ENCODE peak calls at places on chromosome 21, in eight cellular contexts. Y, H, I, R, A, J, F and Z are unnamed samples.

GRCh38 chr21:28336299-28336698 is 656.4 kb downstream of the LTN1 start:
- DNase-seq in I (no peak), Y (no peak), A (peak; percentile 88), H (peak; percentile 73), J (peak; percentile 96), R (peak; percentile 87), F (peak; percentile 76), Z (peak; percentile 57)

GRCh38 chr21:41761211-41762181 is 5.4 kb downstream of the RIPK4 start:
- DNase-seq in R (peak; percentile 35), I (no peak), H (no peak), J (no peak), A (peak; percentile 79), Y (no peak), F (peak; percentile 98), Z (no peak)

GRCh38 chr21:36707763-36708511 is 9.0 kb downstream of the SIM2 start:
- DNase-seq in J (no peak), I (no peak), Y (peak; percentile 70), R (no peak), H (no peak), A (no peak), F (no peak), Z (no peak)

GRCh38 chr21:42145569-42146250 is 73.2 kb upstream of the ABCG1 start:
- DNase-seq in R (peak; percentile 72), Y (peak; percentile 74), H (peak; percentile 29), A (peak; percentile 83), I (peak; percentile 67), J (peak; percentile 54), F (peak; percentile 77), Z (peak; percentile 14)

GRCh38 chr21:42572906-42573495 is 59.3 kb downstream of the SLC37A1 start:
- DNase-seq in J (no peak), R (no peak), A (no peak), F (no peak), H (no peak), Y (no peak), I (no peak), Z (no peak)

GRCh38 chr21:35438643-35439404 is 389.7 kb upstream of the RUNX1 start:
- DNase-seq in R (no peak), F (no peak), A (no peak), I (no peak), H (peak; percentile 30), J (peak; percentile 11), Y (no peak), Z (no peak)

GRCh38 chr21:28283652-28284490 is 708.8 kb downstream of the LTN1 start:
- DNase-seq in F (peak; percentile 34), J (peak; percentile 94), H (peak; percentile 94), I (no peak), R (peak; percentile 76), A (peak; percentile 87), Y (no peak), Z (no peak)

GRCh38 chr21:14684071-14684470 is 138.0 kb upstream of the SAMSN1 start:
- DNase-seq in R (no peak), I (no peak), J (no peak), Y (no peak), A (no peak), F (no peak), H (no peak), Z (no peak)

GRCh38 chr21:23853796-23854379 is 1753.4 kb downstream of the MRPL39 start:
- DNase-seq in A (peak; percentile 74), Y (no peak), I (no peak), J (peak; percentile 31), R (peak; percentile 1), H (peak; percentile 10), F (peak; percentile 63), Z (peak; percentile 8)

GRCh38 chr21:24045775-24046215 is 1561.5 kb downstream of the MRPL39 start:
- DNase-seq in H (peak; percentile 94), I (no peak), R (peak; percentile 0), F (peak; percentile 90), Y (peak; percentile 42), J (peak; percentile 99), A (peak; percentile 94), Z (no peak)

GRCh38 chr21:27157097-27157496 is 190.2 kb upstream of the ADAMTS5 start:
- DNase-seq in J (no peak), R (no peak), F (no peak), I (no peak), H (no peak), Y (no peak), A (no peak), Z (no peak)

GRCh38 chr21:41418956-41419680 is 6.9 kb upstream of the MX1 start:
- DNase-seq in I (no peak), H (no peak), F (no peak), A (no peak), J (no peak), Y (no peak), R (no peak), Z (no peak)

DNA sequence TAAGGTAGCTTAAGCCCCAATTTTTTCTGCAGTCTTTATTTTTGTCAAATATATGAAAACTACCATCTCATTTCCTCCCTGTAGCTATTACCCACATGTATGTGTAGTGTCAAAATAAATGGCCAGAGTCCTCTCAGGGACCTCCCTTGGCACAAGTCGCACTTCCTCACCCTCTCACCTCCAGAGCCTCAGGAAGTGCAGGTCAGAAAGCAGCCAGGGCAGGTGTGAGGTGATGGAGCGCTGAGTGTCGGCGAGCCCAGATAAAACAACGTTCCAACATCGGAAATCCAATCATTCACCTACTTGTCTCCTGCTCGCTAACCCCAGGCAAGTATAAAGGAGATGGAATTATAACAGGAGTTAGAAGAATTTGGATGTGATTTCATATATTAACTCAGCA is 76.6 kb upstream of the ERG start:
- DNase-seq in R (no peak), I (no peak), H (no peak), Y (no peak), J (no peak), A (no peak), F (no peak), Z (no peak)
- H3K9ac ChIP-seq in R (no peak overlapping the region), I (no peak overlapping the region), H (no peak overlapping the region), Y (no peak overlapping the region), J (no peak overlapping the region), A (no peak overlapping the region), F (no peak overlapping the region), Z (no peak overlapping the region)

DNA sequence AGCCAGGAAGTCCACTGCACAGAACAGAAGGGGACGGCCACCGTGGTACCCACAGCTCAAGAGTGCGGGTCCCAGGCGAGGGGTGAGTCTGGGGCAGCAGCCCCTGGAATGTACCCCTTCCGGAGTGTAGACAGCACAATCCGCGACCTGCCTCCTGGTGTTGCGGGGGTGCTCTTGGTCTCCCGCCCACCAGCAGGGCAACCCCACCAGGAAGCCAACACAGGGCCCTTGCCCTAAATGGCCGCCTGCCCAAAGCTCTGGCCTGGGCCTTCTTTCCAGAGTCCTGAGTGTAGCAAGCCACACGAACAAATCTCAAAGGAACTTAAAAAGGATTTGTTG is 1.1 kb upstream of the SLC19A1 start:
- DNase-seq in A (no peak), R (no peak), Y (no peak), H (no peak), F (no peak), I (peak; percentile 29), J (no peak), Z (no peak)
- H3K9ac ChIP-seq in A (peak overlapping the region; percentile 66), R (no peak overlapping the region), Y (no peak overlapping the region), H (no peak overlapping the region), F (no peak overlapping the region), I (no peak overlapping the region), J (no peak overlapping the region), Z (no peak overlapping the region)

GRCh38 chr21:43596616-43597015 is 62.7 kb downstream of the HSF2BP start:
- DNase-seq in Y (no peak), J (no peak), H (no peak), R (no peak), I (no peak), A (no peak), F (no peak), Z (no peak)
- H3K9ac ChIP-seq in Y (no peak overlapping the region), J (no peak overlapping the region), H (no peak overlapping the region), R (no peak overlapping the region), I (no peak overlapping the region), A (no peak overlapping the region), F (no peak overlapping the region), Z (no peak overlapping the region)

DNA sequence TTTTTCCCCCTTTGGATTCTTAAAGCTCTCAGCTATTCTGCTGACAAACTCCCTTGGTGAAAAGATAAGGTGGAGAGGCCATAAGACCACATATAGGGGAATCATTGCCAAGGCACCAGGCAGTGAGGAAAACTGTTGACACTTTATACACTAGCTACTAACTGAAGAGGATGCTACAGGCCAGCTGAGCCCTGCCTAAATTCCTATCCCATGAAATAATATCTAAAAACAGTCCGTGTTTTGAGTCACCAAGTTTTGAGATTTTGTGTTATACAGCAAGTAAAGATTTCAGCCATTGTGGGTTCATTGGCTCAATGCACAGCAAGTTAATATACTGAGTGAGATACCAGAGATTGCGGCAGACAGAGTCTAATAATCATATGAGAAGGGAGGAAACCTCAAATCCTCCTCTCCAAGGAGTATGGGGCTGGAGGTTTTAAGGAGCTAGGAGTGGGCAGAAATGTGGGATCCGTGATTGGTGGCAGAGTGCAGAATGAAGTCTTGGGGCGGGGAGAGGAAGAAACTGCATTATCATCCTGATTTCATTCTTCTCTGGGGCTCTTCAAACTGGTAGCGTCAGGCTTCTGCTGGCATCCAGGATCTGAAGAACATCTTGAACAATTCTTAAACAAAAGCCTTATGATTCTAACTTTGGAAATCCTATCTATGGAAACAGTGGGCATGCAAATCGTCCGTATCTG is 9.2 kb downstream of the CLDN8 start:
- DNase-seq in Y (no peak), I (no peak), R (peak; percentile 63), F (peak; percentile 55), A (no peak), J (no peak), H (peak; percentile 10), Z (peak; percentile 6)
- H3K9ac ChIP-seq in Y (no peak overlapping the region), I (no peak overlapping the region), R (peak overlapping the region; percentile 45), F (no peak overlapping the region), A (peak overlapping the region; percentile 37), J (no peak overlapping the region), H (no peak overlapping the region), Z (no peak overlapping the region)

DNA sequence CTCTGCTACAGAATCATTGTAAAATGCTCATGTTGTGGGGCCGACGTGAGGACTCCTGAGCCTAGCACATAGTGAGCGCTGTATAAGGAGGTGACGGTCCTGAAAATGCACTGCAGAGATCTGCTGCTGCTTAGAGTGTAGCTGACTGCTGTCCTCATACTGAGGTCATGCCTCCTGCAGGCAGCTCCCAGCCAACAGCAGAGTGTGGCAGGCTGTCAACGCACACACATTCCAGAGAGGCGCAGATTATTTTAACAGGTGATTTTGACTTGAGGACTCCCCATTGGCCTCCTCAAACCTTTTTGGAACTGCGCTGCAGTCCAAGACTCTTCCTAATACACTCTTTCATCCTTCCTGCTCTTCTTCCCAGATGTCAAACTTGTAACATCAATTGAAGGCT is 119.8 kb upstream of the KCNJ6 start:
- DNase-seq in J (no peak), H (no peak), F (no peak), Y (no peak), R (no peak), A (no peak), I (no peak), Z (no peak)
- H3K9ac ChIP-seq in J (no peak overlapping the region), H (no peak overlapping the region), F (no peak overlapping the region), Y (no peak overlapping the region), R (no peak overlapping the region), A (no peak overlapping the region), I (no peak overlapping the region), Z (no peak overlapping the region)

GRCh38 chr21:31476551-31477120 is 132.6 kb upstream of the TIAM1 start:
- DNase-seq in H (peak; percentile 7), F (no peak), I (no peak), A (peak; percentile 40), R (peak; percentile 45), Y (no peak), J (no peak), Z (no peak)
- H3K9ac ChIP-seq in H (no peak overlapping the region), F (no peak overlapping the region), I (no peak overlapping the region), A (no peak overlapping the region), R (no peak overlapping the region), Y (no peak overlapping the region), J (no peak overlapping the region), Z (no peak overlapping the region)